ENCODE peak calls at places on chromosomes 1 and 21, in seven cellular contexts. B is frontal cortex; U is activated T-cell treated with anti-CD3 and anti-CD28 coated beads, Interleukin-2, amount 50 U/mL, for 72 hours; J is Caki2; A is NCI-H774; T is GM19239; S is stimulated activated CD4-positive, alpha-beta T cell treated with anti-CD3 and anti-CD28 coated beads, Interleukin-4, amount 100 ng/mL, for 4 hours. L is an unnamed sample.

GRCh38 chr1:9927259-9927658 is 15.9 kb downstream of the LZIC start:
- DNase-seq in B (no peak), U (no peak), J (no peak), A (no peak), T (no peak), S (no peak), L (no peak)

GRCh38 chr1:2300851-2301606 is 72.9 kb downstream of the SKI start:
- DNase-seq in B (no peak), U (peak; percentile 89), J (no peak), A (no peak), T (peak; percentile 90), S (peak; percentile 85), L (no peak)

GRCh38 chr1:3978928-3979325 is 78.9 kb upstream of the C1orf174 start:
- DNase-seq in B (no peak), U (no peak), J (no peak), A (no peak), T (no peak), S (no peak), L (peak; percentile 29)

GRCh38 chr1:35452086-35452485 is 105.1 kb downstream of the KIAA0319L start:
- DNase-seq in B (no peak), U (no peak), J (no peak), A (no peak), T (no peak), S (no peak), L (no peak)

GRCh38 chr1:24203404-24203803 is 16.3 kb upstream of the IFNLR1 start:
- DNase-seq in B (no peak), U (peak; percentile 40), J (peak; percentile 44), A (no peak), T (peak; percentile 36), S (no peak), L (no peak)

GRCh38 chr1:2315711-2316450 is 75.5 kb downstream of the MORN1 start:
- DNase-seq in B (no peak), U (no peak), J (no peak), A (no peak), T (no peak), S (no peak), L (no peak)

GRCh38 chr1:145983959-145984830 is 12.2 kb downstream of the TXNIP start:
- DNase-seq in B (no peak), U (no peak), J (no peak), A (no peak), T (no peak), S (no peak), L (no peak)

GRCh38 chr1:227131193-227131592 is 187.1 kb downstream of the CDC42BPA start:
- DNase-seq in B (no peak), U (no peak), J (peak; percentile 10), A (no peak), T (no peak), S (no peak), L (no peak)

GRCh38 chr1:9424278-9424677 is 115.0 kb upstream of the SLC25A33 start:
- DNase-seq in B (no peak), U (no peak), J (no peak), A (no peak), T (no peak), S (no peak), L (no peak)

GRCh38 chr1:29673669-29674624 is 437.6 kb downstream of the PTPRU start:
- DNase-seq in B (no peak), U (no peak), J (peak; percentile 21), A (no peak), T (no peak), S (no peak), L (no peak)

GRCh38 chr1:54804471-54805132 is 3.5 kb upstream of the TTC22 start:
- DNase-seq in B (no peak), U (peak; percentile 52), J (no peak), A (no peak), T (no peak), S (no peak), L (no peak)

GRCh38 chr21:43912910-43913309 is 47.9 kb downstream of the AGPAT3 start:
- DNase-seq in B (no peak), U (no peak), J (no peak), A (no peak), T (no peak), S (no peak), L (no peak)

GRCh38 chr1:184858288-184858687 is 103.6 kb upstream of the EDEM3 start:
- DNase-seq in B (no peak), U (no peak), J (no peak), A (no peak), T (no peak), S (no peak), L (no peak)

L was measured in nephron progenitor cell.